ENCODE peak calls at places on chromosomes 7 and 10, in seven cellular contexts. V is endothelial cell of umbilical vein, D is pancreas, U is body of pancreas, W is adrenal gland, F is tibial artery, Y is kidney epithelial cell. M is an unnamed sample. For H3K27me3, the result is how much of the 10 kb centered on the place peaks cover.

GRCh38 chr10:32229170-32229569 is 117.8 kb downstream of the EPC1 start:
- DNase-seq in Y (no peak), F (no peak), W (no peak), D (no peak), U (no peak), V (no peak), M (no peak)

GRCh38 chr10:118596426-118597124 is 1.1 kb upstream of the PRLHR start:
- DNase-seq in V (no peak), W (no peak), F (no peak), U (no peak), D (no peak), Y (no peak), M (no peak)

GRCh38 chr10:69913586-69913985 is 111.9 kb downstream of the COL13A1 start:
- DNase-seq in U (no peak), Y (no peak), V (no peak), W (no peak), D (no peak), F (no peak), M (no peak)

GRCh38 chr10:60955957-60956425 is 12.0 kb upstream of the RHOBTB1 start:
- DNase-seq in Y (no peak), W (no peak), V (peak), D (no peak), U (no peak), F (no peak), M (no peak)

GRCh38 chr7:83130191-83130590 is 32.5 kb downstream of the PCLO start:
- DNase-seq in F (no peak), V (no peak), U (no peak), D (no peak), W (no peak), Y (no peak), M (no peak)

GRCh38 chr7:50504646-50505546 is 54.7 kb upstream of the FIGNL1 start:
- DNase-seq in V (no peak), U (no peak), Y (no peak), W (no peak), D (no peak), F (no peak), M (no peak)

GRCh38 chr10:45476559-45476958 is 102.5 kb downstream of the ALOX5 start:
- DNase-seq in V (no peak), F (no peak), W (no peak), Y (no peak), U (no peak), D (no peak), M (no peak)

GRCh38 chr7:25559581-25560367 is 331.5 kb upstream of the NPVF start:
- DNase-seq in W (no peak), F (no peak), V (no peak), D (no peak), U (no peak), Y (no peak), M (no peak)

GRCh38 chr10:77441541-77442175 is 195.9 kb downstream of the KCNMA1 start:
- DNase-seq in F (no peak), D (no peak), V (no peak), U (no peak), W (no peak), Y (no peak), M (no peak)

GRCh38 chr7:47354831-47355541 is 226.9 kb downstream of the TNS3 start:
- DNase-seq in U (peak), V (no peak), Y (no peak), D (peak), W (no peak), F (no peak), M (no peak)

GRCh38 chr10:76916536-76916935 is 721.1 kb downstream of the KCNMA1 start:
- DNase-seq in D (no peak), Y (no peak), U (no peak), V (no peak), F (no peak), W (no peak), M (no peak)

GRCh38 chr10:29805134-29805691 is 170.4 kb upstream of the SVIL start:
- DNase-seq in U (no peak), F (no peak), D (no peak), W (peak), V (no peak), Y (no peak), M (no peak)

GRCh38 chr10:124657806-124658205 is 86.4 kb downstream of the FAM53B start:
- DNase-seq in F (no peak), V (no peak), D (no peak), U (no peak), Y (no peak), W (no peak), M (no peak)

GRCh38 chr7:47875406-47875805 is 72.9 kb downstream of the PKD1L1 start:
- DNase-seq in U (no peak), D (no peak), V (no peak), W (no peak), Y (no peak), F (no peak), M (no peak)

GRCh38 chr10:90222372-90222771 is 521.0 kb downstream of the KIF20B start:
- DNase-seq in W (no peak), V (peak), Y (no peak), F (no peak), D (no peak), U (no peak), M (no peak)

GRCh38 chr7:112101083-112101846 is 104.9 kb downstream of the DOCK4 start:
- DNase-seq in D (no peak), Y (no peak), W (no peak), U (no peak), F (no peak), V (no peak), M (no peak)

GRCh38 chr7:78095549-78095948 is 297.0 kb downstream of the PHTF2 start:
- DNase-seq in W (no peak), U (no peak), V (peak), F (no peak), Y (no peak), D (no peak), M (no peak)

GRCh38 chr7:127532151-127532550 is 53.2 kb downstream of the GCC1 start:
- DNase-seq in F (no peak), U (no peak), W (no peak), Y (no peak), D (no peak), V (no peak), M (no peak)

GRCh38 chr7:102140952-102141370 is 145.7 kb upstream of the SH2B2 start:
- DNase-seq in V (no peak), W (no peak), Y (no peak), D (no peak), F (no peak), U (no peak), M (peak)

GRCh38 chr10:3881622-3882021 is 96.6 kb upstream of the KLF6 start:
- DNase-seq in Y (no peak), U (no peak), W (no peak), V (no peak), F (no peak), D (no peak), M (no peak)

GRCh38 chr10:28263136-28263857 is 39.6 kb downstream of the MPP7 start:
- DNase-seq in W (no peak), V (no peak), F (no peak), U (peak), D (peak), Y (no peak), M (no peak)

GRCh38 chr10:122682522-122682921 is 17.1 kb downstream of the C10orf120 start:
- DNase-seq in Y (no peak), F (no peak), V (no peak), D (no peak), U (no peak), W (no peak), M (no peak)

GRCh38 chr10:122692744-122693143 is 6.9 kb downstream of the C10orf120 start:
- DNase-seq in F (no peak), U (no peak), V (no peak), W (no peak), Y (no peak), D (no peak), M (no peak)

GRCh38 chr10:122689146-122689807 is 10.4 kb downstream of the C10orf120 start:
- DNase-seq in D (peak), Y (no peak), W (no peak), F (no peak), U (peak), V (peak), M (no peak)

GRCh38 chr10:122688293-122688989 is 11.2 kb downstream of the C10orf120 start:
- DNase-seq in V (peak), D (no peak), Y (no peak), U (peak), F (no peak), W (no peak), M (no peak)
- TF ChIP-seq CTCF in V (no peak), D (no peak), Y (no peak), U (peak), F (no peak), W (no peak), M (no peak)

DNA sequence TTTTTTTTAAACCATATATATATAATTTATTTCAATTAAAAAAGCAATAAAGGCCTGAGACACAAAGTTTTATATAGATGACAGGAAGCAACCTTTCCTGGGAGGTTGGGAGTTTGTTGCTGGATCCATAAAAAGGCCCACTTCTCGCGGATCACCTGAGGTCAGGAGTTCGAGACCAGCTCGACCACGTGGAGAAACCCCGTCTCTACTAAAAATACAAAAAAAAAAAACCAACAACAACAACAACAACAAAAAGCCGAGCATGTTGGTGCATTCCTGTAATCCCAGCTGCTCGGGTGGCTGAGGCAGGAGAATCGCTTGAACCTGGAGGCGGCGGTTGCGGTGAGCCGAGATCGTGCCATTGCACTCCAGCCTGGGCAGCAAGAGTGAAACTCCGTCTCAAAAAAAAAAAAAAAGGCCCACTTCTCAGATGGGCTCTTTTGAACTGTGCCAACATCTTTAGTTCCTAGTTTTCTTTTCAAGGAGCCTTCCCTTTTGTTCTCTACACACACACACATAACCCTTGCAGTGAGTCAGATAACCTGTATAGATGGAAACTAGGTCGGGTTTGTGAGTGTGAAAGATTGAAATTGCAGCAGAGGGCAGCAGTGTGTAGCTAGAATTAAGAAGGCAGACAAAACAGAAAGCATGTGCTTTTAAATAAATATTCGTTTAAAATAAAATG is 1.2 kb upstream of the SMNDC1 start:
- DNase-seq in D (peak), F (no peak), V (peak), W (peak), U (peak), Y (peak), M (peak)
- H3K4me3 ChIP-seq in D (no peak), F (peak), V (no peak), W (peak), U (no peak), Y (no peak), M (no peak)

GRCh38 chr7:157668884-157669767 is 332.3 kb downstream of the DNAJB6 start:
- DNase-seq in F (no peak), V (no peak), U (no peak), W (no peak), Y (no peak), D (no peak), M (no peak)

GRCh38 chr7:157670490-157671357 is 333.9 kb downstream of the DNAJB6 start:
- DNase-seq in W (no peak), U (no peak), Y (no peak), D (no peak), V (no peak), F (peak), M (no peak)

GRCh38 chr7:157671358-157672255 is 334.8 kb downstream of the DNAJB6 start:
- DNase-seq in Y (no peak), V (no peak), W (no peak), D (no peak), F (peak), U (no peak), M (no peak)

GRCh38 chr7:157668221-157668883 is 331.5 kb downstream of the DNAJB6 start:
- DNase-seq in Y (no peak), F (no peak), W (no peak), V (no peak), D (no peak), U (no peak), M (no peak)

DNA sequence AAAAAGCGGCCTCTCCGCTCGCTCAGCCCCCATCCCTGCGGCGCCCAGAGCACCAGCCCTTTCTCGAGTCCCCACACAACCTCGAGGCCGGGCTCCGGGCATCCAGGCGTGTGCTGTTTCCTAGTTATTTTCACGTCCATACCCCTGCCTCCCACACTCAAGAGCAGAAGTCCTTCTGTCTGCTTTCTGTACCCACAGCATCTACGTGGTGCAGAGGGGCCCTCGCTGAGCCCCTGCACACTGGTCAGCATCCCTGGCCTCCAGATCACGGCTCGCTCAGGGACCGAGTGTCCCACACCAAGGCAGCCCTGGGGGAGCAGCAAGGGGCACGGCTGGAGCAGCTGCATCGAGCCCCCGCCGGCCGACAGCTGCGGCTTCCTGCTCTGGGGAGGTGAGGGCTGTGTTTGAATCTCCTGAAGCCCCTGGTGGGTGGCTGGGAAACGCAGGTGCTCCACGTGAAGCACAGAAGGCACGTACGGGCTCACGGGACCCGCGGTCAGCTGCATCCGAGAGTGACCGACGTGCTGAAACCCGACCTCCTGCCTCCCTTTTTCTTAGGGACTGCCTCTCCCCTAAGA is 333.1 kb downstream of the DNAJB6 start:
- DNase-seq in F (peak), Y (no peak), V (no peak), D (no peak), W (no peak), U (no peak), M (no peak)
- H3K27me3 ChIP-seq in F (under half), Y (under half), V (under half), D (under half), W (under half), U (under half), M (under half)

DNA sequence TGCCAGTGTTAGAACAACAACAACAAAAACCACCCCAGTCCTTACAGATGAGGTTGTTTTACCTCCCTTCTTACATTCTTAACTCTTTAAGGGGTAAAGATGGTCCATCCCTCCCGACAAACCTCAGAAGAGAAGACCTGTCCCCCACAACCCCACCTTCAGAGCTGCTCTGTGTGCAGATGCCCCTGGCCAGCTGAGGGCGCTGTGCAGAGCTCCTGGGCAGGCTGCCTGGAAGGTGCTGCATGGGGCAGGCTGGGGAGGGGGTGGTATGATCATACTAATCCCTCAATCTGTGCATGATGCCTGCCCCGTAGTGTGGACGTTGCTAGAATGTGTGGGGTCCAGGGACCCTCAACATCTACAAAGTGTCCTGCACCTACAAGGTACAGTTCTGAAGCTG is 387.1 kb downstream of the INHBA start:
- DNase-seq in W (no peak), U (no peak), Y (no peak), F (no peak), V (no peak), D (no peak), M (no peak)
- TF ChIP-seq CTCF in W (no peak), U (no peak), Y (peak), F (no peak), V (peak), D (no peak), M (no peak)

DNA sequence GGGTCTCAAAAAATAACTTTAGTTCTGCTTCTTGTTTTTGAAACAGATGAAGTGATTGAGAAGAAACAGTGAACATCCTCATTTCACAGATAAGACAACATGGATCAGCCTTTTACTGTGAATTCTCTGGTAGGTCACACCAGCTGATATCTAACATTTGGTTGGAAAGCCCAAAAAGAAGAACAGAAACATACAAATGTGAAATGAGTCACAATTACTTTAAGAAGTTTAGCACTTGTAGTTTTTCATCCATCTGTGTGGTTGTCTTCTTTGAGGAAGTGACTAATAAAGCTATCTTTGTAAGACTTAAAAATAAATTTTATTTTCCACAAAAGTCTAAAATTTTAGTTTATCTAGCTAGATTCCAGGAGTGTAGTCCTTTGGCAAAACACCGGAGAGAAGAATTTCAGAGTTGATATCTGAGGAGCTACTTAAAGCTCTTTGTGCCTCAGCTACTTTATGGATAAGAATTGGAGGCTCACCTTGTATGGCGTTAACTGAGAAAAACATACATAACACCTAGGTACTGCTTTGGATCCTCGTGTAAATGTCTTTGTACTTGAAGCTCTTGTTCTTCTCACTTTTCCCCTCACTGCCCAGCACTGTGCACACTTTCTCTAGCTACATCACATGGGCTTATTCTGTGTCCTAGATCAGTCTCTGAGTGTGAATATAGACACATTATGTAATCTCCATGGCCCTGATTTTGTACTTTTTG is 21.7 kb downstream of the STAMBPL1 start:
- DNase-seq in U (no peak), V (no peak), D (no peak), F (no peak), W (no peak), Y (no peak), M (peak)
- H3K4me3 ChIP-seq in U (no peak), V (no peak), D (no peak), F (no peak), W (no peak), Y (no peak), M (no peak)

M was measured in GM06990.